ENCODE peak calls at places on chromosomes 12 and 14, in six cellular contexts. W is foreskin fibroblast, E is adrenal gland, I is cardiac muscle cell, K is left ventricle myocardium inferior, O is astrocyte of the spinal cord. D is an unnamed sample.

GRCh38 chr14:68735836-68736235 is 57.0 kb downstream of the ZFP36L1 start:
- DNase-seq in K (no peak), E (no peak), O (no peak), W (peak), I (no peak), D (no peak)

GRCh38 chr12:8603858-8604257 is 8.8 kb downstream of the AICDA start:
- DNase-seq in E (no peak), I (no peak), O (no peak), W (no peak), K (no peak), D (no peak)

GRCh38 chr12:22787557-22787956 is 162.6 kb downstream of the ETNK1 start:
- DNase-seq in O (no peak), I (peak), E (peak), K (no peak), W (no peak), D (no peak)

GRCh38 chr14:64566651-64567122 is 16.9 kb downstream of the PPP1R36 start:
- DNase-seq in I (peak), W (peak), O (no peak), E (no peak), K (no peak), D (no peak)

GRCh38 chr14:51849095-51849494 is 11.3 kb upstream of the GNG2 start:
- DNase-seq in E (no peak), I (no peak), O (no peak), W (peak), K (no peak), D (no peak)

GRCh38 chr14:93952829-93953228 is 23.5 kb downstream of the ASB2 start:
- DNase-seq in E (no peak), I (no peak), W (no peak), O (no peak), K (no peak), D (no peak)

GRCh38 chr12:123106640-123107359 is 44.1 kb downstream of the PITPNM2 start:
- DNase-seq in I (no peak), O (no peak), W (no peak), K (peak), E (peak), D (no peak)

GRCh38 chr12:100992194-100992593 is 197.6 kb downstream of the ANO4 start:
- DNase-seq in O (no peak), W (no peak), K (no peak), E (no peak), I (no peak), D (no peak)

GRCh38 chr14:29454026-29454693 is 473.5 kb downstream of the PRKD1 start:
- DNase-seq in O (no peak), E (no peak), I (no peak), W (no peak), K (no peak), D (no peak)

GRCh38 chr12:104360988-104361707 is 57.6 kb downstream of the EID3 start:
- DNase-seq in E (peak), K (no peak), I (peak), W (no peak), O (no peak), D (no peak)

GRCh38 chr12:31959701-31960391 is 631 bp downstream of the RESF1 start:
- DNase-seq in W (peak), I (peak), E (peak), O (peak), K (peak), D (no peak)
- TF ChIP-seq CTCF in W (peak), I (peak), E (no peak), O (no peak), K (no peak), D (peak)

DNA sequence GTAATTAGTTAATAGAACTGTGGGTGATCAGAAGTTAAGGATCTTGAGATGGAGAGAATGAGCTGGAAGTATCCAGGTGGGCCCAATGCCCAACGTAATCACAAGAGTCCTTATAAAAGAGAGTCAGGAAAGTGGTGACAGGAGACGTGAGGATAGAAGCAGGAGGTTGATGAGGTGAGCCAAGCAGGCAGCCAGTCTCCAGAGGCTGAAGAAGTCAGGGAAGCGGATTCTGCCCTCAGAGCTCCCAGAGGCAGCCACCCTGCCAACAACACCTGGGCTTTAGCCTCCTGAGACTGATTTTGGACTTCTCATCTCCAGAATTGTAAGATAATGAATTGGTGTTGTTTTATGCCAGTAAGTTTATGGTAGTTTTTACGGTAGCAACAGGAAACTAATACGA is 10.1 kb upstream of the SAV1 start:
- DNase-seq in K (no peak), I (no peak), O (no peak), E (no peak), W (no peak), D (no peak)
- H3K4me3 ChIP-seq in K (no peak), I (no peak), O (no peak), E (no peak), W (no peak), D (no peak)

GRCh38 chr14:90728951-90729350 is 87.3 kb downstream of the TTC7B start:
- DNase-seq in E (peak), I (no peak), K (no peak), W (no peak), O (no peak), D (no peak)

GRCh38 chr14:90727082-90727481 is 89.1 kb downstream of the TTC7B start:
- DNase-seq in K (no peak), W (no peak), E (no peak), O (no peak), I (no peak), D (no peak)

GRCh38 chr14:90730367-90730766 is 85.9 kb downstream of the TTC7B start:
- DNase-seq in E (no peak), I (no peak), W (no peak), K (no peak), O (no peak), D (no peak)

GRCh38 chr14:90722590-90722989 is 93.6 kb downstream of the TTC7B start:
- DNase-seq in W (no peak), K (no peak), I (no peak), E (no peak), O (no peak), D (no peak)

GRCh38 chr14:90726656-90727055 is 89.6 kb downstream of the TTC7B start:
- DNase-seq in I (peak), O (peak), K (no peak), E (peak), W (peak), D (peak)
- TF ChIP-seq CTCF in I (peak), O (peak), K (no peak), E (no peak), W (peak), D (peak)

GRCh38 chr12:53343978-53344377 is 7.8 kb upstream of the SP7 start:
- DNase-seq in O (no peak), K (no peak), I (no peak), E (no peak), W (no peak), D (no peak)
- H3K4me3 ChIP-seq in O (no peak), K (peak), I (no peak), E (no peak), W (no peak), D (no peak)